ENCODE peak calls at places on chromosomes 13 and 19, in five cellular contexts. M is cardiac muscle cell, W is upper lobe of right lung, L is gastrocnemius medialis, K is heart left ventricle. V is an unnamed sample. For H3K4me1, the result is how much of the 10 kb centered on the place peaks cover.

GRCh38 chr13:59038824-59039223 is 1124.9 kb downstream of the DIAPH3 start:
- DNase-seq in M (peak), W (no peak), L (no peak), K (no peak), V (no peak)

GRCh38 chr19:43425567-43426392 is 11.1 kb downstream of the TEX101 start:
- DNase-seq in M (peak), W (no peak), L (no peak), K (no peak), V (no peak)

GRCh38 chr13:44273991-44274810 is 99.4 kb upstream of the SERP2 start:
- DNase-seq in M (peak), W (no peak), L (no peak), K (no peak), V (no peak)

GRCh38 chr13:32938907-32939306 is 77.3 kb upstream of the KL start:
- DNase-seq in M (peak), W (no peak), L (no peak), K (no peak), V (no peak)

GRCh38 chr19:4374451-4375163 is 25.7 kb downstream of the SH3GL1 start:
- DNase-seq in M (peak), W (peak), L (peak), K (peak), V (peak)

GRCh38 chr13:45807520-45808099 is 43.9 kb downstream of the SIAH3 start:
- DNase-seq in M (peak), W (no peak), L (no peak), K (peak), V (no peak)

GRCh38 chr13:46751811-46752635 is 44.9 kb downstream of the ESD start:
- DNase-seq in M (no peak), W (no peak), L (no peak), K (no peak), V (no peak)

GRCh38 chr19:35207391-35207871 is 21.1 kb downstream of the FAM187B start:
- DNase-seq in M (no peak), W (no peak), L (no peak), K (no peak), V (no peak)

GRCh38 chr19:19399733-19400438 is 5.6 kb upstream of the GATAD2A start:
- DNase-seq in M (peak), W (no peak), L (no peak), K (no peak), V (no peak)

GRCh38 chr19:19405919-19406877 is 723 bp downstream of the GATAD2A start:
- DNase-seq in M (peak), W (peak), L (no peak), K (peak), V (peak)

GRCh38 chr19:19404879-19405860 is at the start of gene GATAD2A:
- DNase-seq in M (peak), W (peak), L (peak), K (peak), V (peak)

GRCh38 chr19:19402656-19403372 is 2.7 kb upstream of the GATAD2A start:
- DNase-seq in M (peak), W (no peak), L (no peak), K (no peak), V (no peak)

GRCh38 chr19:19403373-19403901 is 2.0 kb upstream of the GATAD2A start:
- DNase-seq in M (peak), W (no peak), L (no peak), K (no peak), V (no peak)
- H3K4me1 ChIP-seq in M (under half), W (under half), L (under half), K (under half), V (under half)

DNA sequence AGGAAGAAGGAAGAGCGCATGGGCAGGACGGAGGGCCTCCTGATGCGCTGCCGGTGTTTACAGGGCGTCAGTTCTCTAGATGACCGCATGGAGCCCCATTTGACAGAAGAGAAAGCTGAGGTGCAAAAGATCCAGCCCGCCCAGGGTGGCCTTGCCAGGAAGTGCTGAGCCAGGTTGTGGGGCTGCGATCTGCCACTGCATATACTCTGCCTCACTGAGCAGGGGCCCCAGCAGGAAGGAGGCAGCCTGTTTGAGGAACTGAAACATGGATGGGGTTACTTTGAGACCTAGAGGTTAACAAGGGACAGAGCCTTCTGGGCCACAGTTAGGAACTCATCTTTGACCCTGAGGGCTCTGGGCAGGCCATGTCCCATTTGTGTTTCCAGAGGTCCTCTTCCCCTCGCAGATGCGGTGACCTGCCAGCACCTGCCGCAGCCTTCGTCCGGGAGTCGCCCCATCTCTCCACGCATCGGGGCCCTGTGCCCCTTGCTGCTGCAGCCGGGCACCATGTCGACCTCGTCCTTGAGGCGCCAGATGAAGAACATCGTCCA is 3.2 kb downstream of the EPN1 start:
- DNase-seq in M (no peak), W (no peak), L (peak), K (peak), V (no peak)
- H3K4me1 ChIP-seq in M (under half), W (under half), L (under half), K (under half), V (under half)

GRCh38 chr19:53875602-53876340 is 6.2 kb upstream of the PRKCG start:
- DNase-seq in M (no peak), W (no peak), L (no peak), K (no peak), V (no peak)
- H3K4me1 ChIP-seq in M (under half), W (under half), L (under half), K (under half), V (under half)

GRCh38 chr19:41621654-41622053 is 5.2 kb downstream of the CEACAM4 start:
- DNase-seq in M (no peak), W (no peak), L (no peak), K (no peak), V (no peak)

GRCh38 chr19:41619018-41619571 is 7.8 kb downstream of the CEACAM4 start:
- DNase-seq in M (no peak), W (no peak), L (no peak), K (no peak), V (no peak)

GRCh38 chr19:41617941-41618730 is 8.7 kb downstream of the CEACAM4 start:
- DNase-seq in M (no peak), W (no peak), L (no peak), K (no peak), V (no peak)

GRCh38 chr19:41616785-41617621 is 9.9 kb downstream of the CEACAM4 start:
- DNase-seq in M (peak), W (no peak), L (no peak), K (no peak), V (no peak)

DNA sequence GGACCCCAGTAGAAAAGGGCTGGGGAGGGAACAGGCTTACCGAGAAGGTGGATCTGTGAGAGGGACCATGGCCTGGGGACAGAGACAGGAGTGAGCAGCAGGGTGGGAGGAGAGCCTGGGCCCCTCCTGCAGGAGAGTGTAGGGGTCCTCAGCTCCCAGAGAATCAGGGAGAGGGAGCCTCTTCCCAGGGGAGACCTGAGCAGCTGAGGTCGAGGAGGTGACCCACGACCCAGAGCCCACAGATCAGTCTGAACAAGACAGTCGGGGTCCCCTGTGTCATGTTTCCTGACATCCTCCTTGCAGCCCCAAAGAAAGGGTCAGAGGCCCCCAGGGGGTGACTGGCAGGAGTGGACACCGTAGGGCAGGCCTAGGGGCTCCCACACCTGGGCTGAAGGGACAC is 6.7 kb downstream of the CEACAM4 start:
- DNase-seq in M (no peak), W (no peak), L (no peak), K (no peak), V (no peak)
- H3K4me1 ChIP-seq in M (under half), W (under half), L (under half), K (under half), V (under half)

DNA sequence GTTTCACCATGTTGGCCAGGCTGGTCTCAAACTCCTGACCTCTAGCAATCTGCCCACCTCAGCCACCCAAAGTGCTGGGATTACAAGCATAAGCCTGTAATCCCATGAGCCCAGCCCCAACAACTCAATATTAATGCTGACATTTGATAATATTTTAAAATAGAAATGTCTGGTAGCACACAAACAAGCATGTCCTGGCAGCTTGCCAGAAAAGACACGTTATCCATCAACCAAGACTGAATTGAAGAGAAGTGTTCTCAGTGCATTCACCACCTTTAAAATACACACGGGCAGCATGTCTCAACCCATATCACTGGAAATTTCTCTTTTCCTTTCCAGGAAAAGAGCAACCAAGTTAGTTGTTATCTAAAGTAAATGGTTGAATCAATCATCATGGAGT is 25.2 kb downstream of the LHFPL6 start:
- DNase-seq in M (no peak), W (no peak), L (no peak), K (peak), V (no peak)
- H3K4me1 ChIP-seq in M (under half), W (under half), L (under half), K (under half), V (under half)

GRCh38 chr13:80214521-80214941 is 126.4 kb downstream of the SPRY2 start:
- DNase-seq in M (no peak), W (no peak), L (no peak), K (no peak), V (no peak)
- H3K4me1 ChIP-seq in M (under half), W (under half), L (under half), K (under half), V (under half)